ENCODE peak calls at places on chromosomes 12 and 14, in five cellular contexts. One of them, this sample, is unnamed. For H3K4me1, the result is how much of the 10 kb centered on the place peaks cover.

GRCh38 chr14:77910506-77910905 is 110.6 kb downstream of the ADCK1 start:
- DNase-seq in gastrocnemius medialis: no peak
- DNase-seq in H9: no peak
- DNase-seq in psoas muscle: no peak
- DNase-seq in CD4-positive, CD25-positive, alpha-beta regulatory T cell: no peak
- DNase-seq in this sample: no peak

GRCh38 chr14:30610719-30611388 is 11.3 kb upstream of the SCFD1 start:
- DNase-seq in psoas muscle: peak
- DNase-seq in H9: no peak
- DNase-seq in gastrocnemius medialis: peak
- DNase-seq in CD4-positive, CD25-positive, alpha-beta regulatory T cell: no peak
- DNase-seq in this sample: peak

GRCh38 chr12:51520576-51521325 is 70.3 kb upstream of the SCN8A start:
- DNase-seq in CD4-positive, CD25-positive, alpha-beta regulatory T cell: no peak
- DNase-seq in H9: peak
- DNase-seq in gastrocnemius medialis: no peak
- DNase-seq in psoas muscle: no peak
- DNase-seq in this sample: no peak

GRCh38 chr14:20855652-20856291 is 35.4 kb upstream of the RNASE3 start:
- DNase-seq in psoas muscle: no peak
- DNase-seq in gastrocnemius medialis: no peak
- DNase-seq in CD4-positive, CD25-positive, alpha-beta regulatory T cell: no peak
- DNase-seq in H9: peak
- DNase-seq in this sample: peak

GRCh38 chr12:93862424-93862823 is 185.2 kb downstream of the CRADD start:
- DNase-seq in CD4-positive, CD25-positive, alpha-beta regulatory T cell: no peak
- DNase-seq in gastrocnemius medialis: no peak
- DNase-seq in psoas muscle: no peak
- DNase-seq in H9: no peak
- DNase-seq in this sample: no peak

GRCh38 chr12:1531654-1532366 is 62.6 kb downstream of the FBXL14 start:
- DNase-seq in CD4-positive, CD25-positive, alpha-beta regulatory T cell: no peak
- DNase-seq in H9: peak
- DNase-seq in gastrocnemius medialis: no peak
- DNase-seq in psoas muscle: no peak
- DNase-seq in this sample: no peak

GRCh38 chr12:119988440-119988787 is 622 bp upstream of the BICDL1 start:
- DNase-seq in H9: no peak
- DNase-seq in CD4-positive, CD25-positive, alpha-beta regulatory T cell: no peak
- DNase-seq in gastrocnemius medialis: no peak
- DNase-seq in psoas muscle: no peak
- DNase-seq in this sample: no peak

GRCh38 chr12:120252071-120252906 is 13.2 kb downstream of the PXN start:
- DNase-seq in gastrocnemius medialis: no peak
- DNase-seq in CD4-positive, CD25-positive, alpha-beta regulatory T cell: peak
- DNase-seq in H9: no peak
- DNase-seq in psoas muscle: no peak
- DNase-seq in this sample: no peak

GRCh38 chr14:72663956-72664650 is 229.8 kb downstream of the DPF3 start:
- DNase-seq in gastrocnemius medialis: no peak
- DNase-seq in H9: no peak
- DNase-seq in psoas muscle: no peak
- DNase-seq in CD4-positive, CD25-positive, alpha-beta regulatory T cell: no peak
- DNase-seq in this sample: no peak

GRCh38 chr12:94841171-94841570 is 162.3 kb downstream of the NDUFA12 start:
- DNase-seq in psoas muscle: no peak
- DNase-seq in CD4-positive, CD25-positive, alpha-beta regulatory T cell: no peak
- DNase-seq in gastrocnemius medialis: no peak
- DNase-seq in H9: no peak
- DNase-seq in this sample: no peak

GRCh38 chr14:50675597-50675996 is 7.5 kb upstream of the SAV1 start:
- DNase-seq in gastrocnemius medialis: no peak
- DNase-seq in H9: no peak
- DNase-seq in CD4-positive, CD25-positive, alpha-beta regulatory T cell: no peak
- DNase-seq in psoas muscle: no peak
- DNase-seq in this sample: no peak

GRCh38 chr14:24311837-24312615 is 724 bp downstream of the LTB4R start:
- DNase-seq in psoas muscle: no peak
- DNase-seq in gastrocnemius medialis: no peak
- DNase-seq in H9: no peak
- DNase-seq in CD4-positive, CD25-positive, alpha-beta regulatory T cell: no peak
- DNase-seq in this sample: no peak

GRCh38 chr12:62533755-62534107 is 67.1 kb downstream of the MON2 start:
- DNase-seq in psoas muscle: no peak
- DNase-seq in gastrocnemius medialis: no peak
- DNase-seq in CD4-positive, CD25-positive, alpha-beta regulatory T cell: no peak
- DNase-seq in H9: no peak
- DNase-seq in this sample: no peak

GRCh38 chr12:42486407-42486806 is 103.1 kb downstream of the PRICKLE1 start:
- DNase-seq in psoas muscle: no peak
- DNase-seq in CD4-positive, CD25-positive, alpha-beta regulatory T cell: no peak
- DNase-seq in gastrocnemius medialis: no peak
- DNase-seq in H9: no peak
- DNase-seq in this sample: no peak

GRCh38 chr12:107598906-107599305 is 86.7 kb upstream of the PWP1 start:
- DNase-seq in H9: no peak
- DNase-seq in gastrocnemius medialis: no peak
- DNase-seq in CD4-positive, CD25-positive, alpha-beta regulatory T cell: no peak
- DNase-seq in psoas muscle: no peak
- DNase-seq in this sample: no peak

GRCh38 chr12:2336409-2336829 is 283.6 kb downstream of the CACNA1C start:
- DNase-seq in H9: no peak
- DNase-seq in gastrocnemius medialis: peak
- DNase-seq in psoas muscle: no peak
- DNase-seq in CD4-positive, CD25-positive, alpha-beta regulatory T cell: no peak
- DNase-seq in this sample: no peak

DNA sequence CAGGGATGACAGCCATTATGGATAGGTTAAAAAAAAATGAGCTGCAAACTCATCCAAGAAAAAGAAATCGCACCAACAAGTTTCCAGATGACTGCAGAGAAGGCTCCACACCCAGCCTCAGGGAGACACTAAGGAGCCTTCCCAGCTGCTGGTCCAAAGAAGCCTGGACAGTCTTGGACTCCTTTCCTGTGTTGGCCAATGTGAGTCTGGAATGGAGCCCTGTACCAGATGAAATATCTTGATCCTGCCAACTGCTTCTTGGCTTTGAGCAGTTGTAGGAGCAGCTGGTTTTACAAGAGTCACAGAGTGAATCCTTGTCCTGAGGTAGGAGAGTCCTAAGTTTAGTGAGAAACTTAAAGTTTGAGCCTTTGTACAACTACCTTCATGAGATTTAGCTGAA is 44.4 kb downstream of the SLC38A1 start:
- DNase-seq in H9: no peak
- DNase-seq in psoas muscle: peak
- DNase-seq in CD4-positive, CD25-positive, alpha-beta regulatory T cell: no peak
- DNase-seq in gastrocnemius medialis: peak
- DNase-seq in this sample: peak
- H3K4me1 ChIP-seq in H9: under half
- H3K4me1 ChIP-seq in psoas muscle: under half
- H3K4me1 ChIP-seq in CD4-positive, CD25-positive, alpha-beta regulatory T cell: half or more
- H3K4me1 ChIP-seq in gastrocnemius medialis: under half
- H3K4me1 ChIP-seq in this sample: under half

DNA sequence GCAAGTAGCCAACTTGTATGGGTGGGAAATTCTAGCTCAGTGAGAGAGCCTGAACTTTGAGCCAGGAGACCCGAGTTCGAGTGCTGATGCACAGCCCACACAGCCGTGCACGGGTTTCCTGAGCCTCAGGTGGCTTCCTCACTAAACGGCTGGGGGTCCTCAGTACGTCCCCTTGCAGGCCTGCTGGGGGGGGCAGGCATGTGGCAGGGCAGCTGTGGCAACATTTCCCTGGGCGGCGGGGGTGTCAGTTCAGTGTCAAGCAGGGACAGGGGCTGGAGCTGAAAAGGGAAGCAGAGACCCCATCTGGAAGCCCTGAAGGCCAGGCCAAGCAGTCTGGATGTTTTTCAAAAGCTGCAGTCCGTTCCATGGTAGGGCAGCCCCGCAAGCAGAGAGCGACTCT is 14.6 kb upstream of the DIO3 start:
- DNase-seq in H9: no peak
- DNase-seq in psoas muscle: no peak
- DNase-seq in CD4-positive, CD25-positive, alpha-beta regulatory T cell: no peak
- DNase-seq in gastrocnemius medialis: no peak
- DNase-seq in this sample: no peak
- H3K4me1 ChIP-seq in H9: under half
- H3K4me1 ChIP-seq in psoas muscle: under half
- H3K4me1 ChIP-seq in CD4-positive, CD25-positive, alpha-beta regulatory T cell: under half
- H3K4me1 ChIP-seq in gastrocnemius medialis: under half
- H3K4me1 ChIP-seq in this sample: under half

GRCh38 chr14:99735189-99736135 is 51.4 kb downstream of the CYP46A1 start:
- DNase-seq in psoas muscle: peak
- DNase-seq in gastrocnemius medialis: no peak
- DNase-seq in CD4-positive, CD25-positive, alpha-beta regulatory T cell: no peak
- DNase-seq in H9: no peak
- DNase-seq in this sample: no peak
- H3K4me1 ChIP-seq in psoas muscle: half or more
- H3K4me1 ChIP-seq in gastrocnemius medialis: under half
- H3K4me1 ChIP-seq in CD4-positive, CD25-positive, alpha-beta regulatory T cell: under half
- H3K4me1 ChIP-seq in H9: under half
- H3K4me1 ChIP-seq in this sample: under half

DNA sequence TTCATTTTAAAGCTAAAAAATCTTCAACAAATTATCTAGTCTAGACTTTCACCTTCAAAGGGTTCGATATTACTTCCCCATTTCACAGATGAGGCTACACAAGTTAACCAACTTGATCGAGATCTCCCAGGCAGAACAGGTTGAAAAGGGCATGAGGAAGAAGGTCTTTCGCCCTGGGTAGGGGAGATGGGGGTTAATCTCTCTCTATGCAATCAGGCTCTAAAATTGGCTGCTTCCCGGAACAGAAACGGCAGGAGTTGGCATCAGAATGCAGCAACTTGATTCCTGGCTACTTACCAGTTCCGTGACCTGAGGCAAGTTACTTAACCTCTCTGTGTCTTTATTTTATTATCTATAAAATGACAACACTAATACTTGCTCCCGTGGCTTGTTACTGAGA is 2.4 kb upstream of the CISTR start:
- DNase-seq in psoas muscle: no peak
- DNase-seq in CD4-positive, CD25-positive, alpha-beta regulatory T cell: no peak
- DNase-seq in H9: no peak
- DNase-seq in gastrocnemius medialis: no peak
- DNase-seq in this sample: no peak
- H3K4me1 ChIP-seq in psoas muscle: under half
- H3K4me1 ChIP-seq in CD4-positive, CD25-positive, alpha-beta regulatory T cell: under half
- H3K4me1 ChIP-seq in H9: under half
- H3K4me1 ChIP-seq in gastrocnemius medialis: under half
- H3K4me1 ChIP-seq in this sample: under half

GRCh38 chr12:178715-179109 is 35.2 kb downstream of the SLC6A12 start:
- DNase-seq in H9: no peak
- DNase-seq in gastrocnemius medialis: no peak
- DNase-seq in CD4-positive, CD25-positive, alpha-beta regulatory T cell: no peak
- DNase-seq in psoas muscle: no peak
- DNase-seq in this sample: no peak

GRCh38 chr12:179885-180284 is 34.1 kb downstream of the SLC6A12 start:
- DNase-seq in gastrocnemius medialis: no peak
- DNase-seq in H9: no peak
- DNase-seq in psoas muscle: no peak
- DNase-seq in CD4-positive, CD25-positive, alpha-beta regulatory T cell: no peak
- DNase-seq in this sample: no peak

GRCh38 chr12:180445-180844 is 33.5 kb downstream of the SLC6A12 start:
- DNase-seq in gastrocnemius medialis: peak
- DNase-seq in CD4-positive, CD25-positive, alpha-beta regulatory T cell: no peak
- DNase-seq in psoas muscle: no peak
- DNase-seq in H9: no peak
- DNase-seq in this sample: peak

GRCh38 chr12:177980-178714 is 35.8 kb downstream of the SLC6A12 start:
- DNase-seq in gastrocnemius medialis: no peak
- DNase-seq in H9: no peak
- DNase-seq in psoas muscle: no peak
- DNase-seq in CD4-positive, CD25-positive, alpha-beta regulatory T cell: no peak
- DNase-seq in this sample: no peak

DNA sequence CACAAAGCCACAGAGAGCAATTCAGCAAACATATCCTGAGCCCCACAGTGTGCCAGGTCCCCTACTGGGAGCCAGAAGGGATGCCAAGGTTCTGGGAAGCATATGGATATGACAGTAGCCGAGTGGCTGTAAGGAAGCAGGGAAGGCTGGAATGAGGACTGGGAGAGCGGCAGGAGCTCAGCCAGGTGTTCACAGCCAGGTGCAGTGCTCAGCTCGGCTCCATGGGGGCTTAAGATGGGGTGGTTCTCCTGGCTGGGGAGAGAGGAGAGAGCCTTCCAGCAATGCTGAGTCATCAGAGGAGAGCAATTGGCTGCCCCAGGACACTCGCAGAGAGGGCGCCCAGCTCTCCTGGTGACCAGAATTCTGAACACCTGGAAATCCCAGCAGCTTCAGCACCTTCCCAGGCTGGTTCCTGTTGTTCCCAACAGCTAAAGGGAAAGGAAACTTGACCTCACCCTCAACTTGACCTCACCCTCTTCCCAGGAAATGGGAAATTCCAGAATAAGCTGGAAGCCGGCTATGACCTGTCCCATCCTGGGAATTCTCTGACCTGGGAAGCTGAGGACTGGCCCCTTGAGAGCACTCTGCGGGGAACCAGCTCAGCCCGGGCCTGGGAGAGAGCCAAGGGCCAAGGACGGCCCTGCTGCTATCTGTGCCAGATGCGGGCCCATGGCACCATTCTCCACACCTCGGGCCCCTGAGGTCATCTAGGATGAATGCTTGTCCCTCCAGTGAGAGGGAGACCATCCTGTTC is 34.6 kb downstream of the SLC6A12 start:
- DNase-seq in H9: no peak
- DNase-seq in CD4-positive, CD25-positive, alpha-beta regulatory T cell: no peak
- DNase-seq in psoas muscle: no peak
- DNase-seq in gastrocnemius medialis: no peak
- DNase-seq in this sample: no peak
- H3K4me1 ChIP-seq in H9: under half
- H3K4me1 ChIP-seq in CD4-positive, CD25-positive, alpha-beta regulatory T cell: under half
- H3K4me1 ChIP-seq in psoas muscle: under half
- H3K4me1 ChIP-seq in gastrocnemius medialis: under half
- H3K4me1 ChIP-seq in this sample: under half

DNA sequence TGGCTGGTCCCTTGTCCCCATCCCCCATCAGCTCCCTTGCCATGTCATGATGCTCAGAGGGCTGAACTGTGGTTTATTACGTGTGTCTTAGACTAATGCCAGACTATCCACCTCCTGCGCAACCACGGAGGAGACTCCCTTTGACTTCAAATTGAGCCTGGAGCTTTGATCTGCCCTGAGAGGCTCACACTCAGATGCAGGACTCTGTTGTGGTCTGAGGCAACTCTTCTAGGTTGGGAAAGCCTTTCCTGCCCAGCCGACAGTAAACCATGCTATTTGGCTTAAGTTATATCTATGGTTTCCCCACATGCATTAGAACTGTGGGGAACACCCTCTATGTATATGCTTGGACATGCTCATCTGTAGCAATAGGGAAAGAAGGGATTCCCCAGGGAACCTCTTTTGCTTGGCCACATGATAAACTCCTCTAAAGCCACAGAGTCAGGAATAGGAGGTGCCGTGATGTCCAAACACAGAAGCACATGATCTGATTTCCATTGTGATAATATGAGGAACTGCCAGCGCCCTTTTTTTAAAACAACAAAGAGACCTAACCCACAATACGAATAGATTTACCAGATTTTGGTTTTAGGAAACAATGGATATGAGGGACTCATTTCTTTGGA is 11.1 kb upstream of the LGALS3 start:
- DNase-seq in psoas muscle: no peak
- DNase-seq in gastrocnemius medialis: no peak
- DNase-seq in H9: no peak
- DNase-seq in CD4-positive, CD25-positive, alpha-beta regulatory T cell: no peak
- DNase-seq in this sample: no peak
- H3K4me1 ChIP-seq in psoas muscle: under half
- H3K4me1 ChIP-seq in gastrocnemius medialis: under half
- H3K4me1 ChIP-seq in H9: under half
- H3K4me1 ChIP-seq in CD4-positive, CD25-positive, alpha-beta regulatory T cell: under half
- H3K4me1 ChIP-seq in this sample: under half